ENCODE peak calls at places on chromosomes 13 and 19, in ten cellular contexts. B is EL; D is stimulated activated CD8-positive, alpha-beta memory T cell treated with anti-CD3 and anti-CD28 coated beads, Interleukin-7, amount 100 ng/mL, for 1 hour; G is stimulated activated CD4-positive, alpha-beta T cell treated with anti-CD3 and anti-CD28 coated beads, Interleukin-12 subunit alpha, Interleukin-12 subunit beta, amount 100 ng/mL, for 4 hours; R is HS-27A; N is activated CD4-positive, CD25-positive, alpha-beta regulatory T cell treated with anti-CD3 and anti-CD28 coated beads, Interleukin-2, amount 50 U/mL, for 72 hours; A is CD4-positive, alpha-beta memory T cell; S is stimulated activated effector memory CD8-positive, alpha-beta T cell treated with anti-CD3 and anti-CD28 coated beads, Interleukin-12 subunit alpha, Interleukin-12 subunit beta, amount 100 ng/mL, for 72 hours; F is ELF-1; W is SJSA1. L is an unnamed sample.

GRCh38 chr19:18593367-18594095 is 4.9 kb downstream of the REX1BD start:
- DNase-seq in W (no peak), D (no peak), A (no peak), F (peak; percentile 63), N (no peak), B (no peak), G (no peak), S (no peak), R (no peak), L (no peak)

GRCh38 chr19:1522838-1523237 is 1.0 kb upstream of the PLK5 start:
- DNase-seq in W (no peak), S (no peak), N (no peak), R (no peak), G (no peak), B (no peak), A (no peak), D (no peak), F (no peak), L (no peak)

GRCh38 chr19:29378126-29378525 is 147.7 kb upstream of the VSTM2B start:
- DNase-seq in F (no peak), A (no peak), N (no peak), W (peak; percentile 17), G (no peak), S (no peak), R (no peak), B (no peak), D (no peak), L (no peak)

GRCh38 chr19:342801-343421 is 1.7 kb downstream of the MIER2 start:
- DNase-seq in R (peak; percentile 61), S (no peak), B (peak; percentile 94), N (no peak), F (peak; percentile 13), D (no peak), A (no peak), W (peak; percentile 97), G (no peak), L (no peak)

GRCh38 chr13:89279374-89279773 is 1608.2 kb downstream of the SLITRK5 start:
- DNase-seq in F (no peak), G (no peak), B (no peak), A (no peak), D (no peak), N (no peak), S (no peak), R (no peak), W (no peak), L (no peak)

GRCh38 chr13:101523732-101524131 is 71.3 kb downstream of the ITGBL1 start:
- DNase-seq in F (no peak), B (peak; percentile 82), R (no peak), D (no peak), S (no peak), G (no peak), A (no peak), N (no peak), W (peak; percentile 55), L (no peak)

GRCh38 chr19:10514211-10515145 is 2.8 kb downstream of the S1PR5 start:
- DNase-seq in R (no peak), G (peak; percentile 42), B (no peak), F (peak; percentile 64), D (no peak), W (no peak), A (peak; percentile 43), N (no peak), S (peak; percentile 42), L (peak; percentile 23)

GRCh38 chr19:46201413-46202310 is 27.9 kb upstream of the IGFL1 start:
- DNase-seq in S (no peak), F (no peak), N (no peak), G (no peak), W (no peak), A (no peak), B (peak; percentile 12), D (no peak), R (no peak), L (no peak)

GRCh38 chr19:58379276-58379675 is 1.6 kb downstream of the ZNF837 start:
- DNase-seq in B (no peak), S (no peak), A (no peak), N (no peak), G (no peak), R (no peak), F (no peak), W (peak; percentile 28), D (no peak), L (no peak)

GRCh38 chr19:4067396-4068057 is 828 bp upstream of the ZBTB7A start:
- DNase-seq in G (no peak), S (no peak), R (no peak), D (no peak), A (no peak), B (no peak), N (no peak), W (peak; percentile 41), F (no peak), L (no peak)

GRCh38 chr19:42306646-42307045 is 4.2 kb upstream of the PAFAH1B3 start:
- DNase-seq in F (peak; percentile 30), S (no peak), B (no peak), A (no peak), R (no peak), W (no peak), G (no peak), D (no peak), N (no peak), L (no peak)

GRCh38 chr19:4456843-4457653 is 546 bp downstream of the UBXN6 start:
- DNase-seq in D (no peak), B (peak; percentile 64), R (peak; percentile 12), N (no peak), W (no peak), F (no peak), A (no peak), S (no peak), G (peak; percentile 52), L (no peak)

GRCh38 chr19:17370026-17370587 is 7.0 kb downstream of the PLVAP start:
- DNase-seq in R (no peak), W (no peak), N (no peak), B (no peak), F (no peak), S (no peak), G (no peak), D (no peak), A (no peak), L (no peak)

GRCh38 chr19:16433986-16434385 is 37.8 kb downstream of the EPS15L1 start:
- DNase-seq in D (no peak), B (no peak), W (no peak), G (no peak), S (no peak), R (no peak), N (no peak), A (no peak), F (no peak), L (no peak)